ENCODE peak calls at places on chromosomes 13 and 19, in ten cellular contexts. T is PC-9; D is neuronal stem cell; X is body of pancreas; E is HCT116; J is transverse colon; P is testis; N is tibial artery; V is CD8-positive, alpha-beta memory T cell; Y is left ventricle myocardium inferior. A is an unnamed sample.

GRCh38 chr19:13343514-13343913 is 162.8 kb downstream of the CACNA1A start:
- DNase-seq in N (no peak), E (no peak), X (no peak), T (no peak), D (no peak), P (no peak), J (no peak), Y (no peak), V (no peak), A (no peak)

GRCh38 chr13:101231751-101232428 is 184.4 kb downstream of the NALCN start:
- DNase-seq in X (no peak), T (no peak), V (no peak), P (no peak), N (no peak), E (no peak), D (no peak), Y (no peak), J (no peak), A (no peak)

GRCh38 chr19:6278740-6279619 is 795 bp downstream of the MLLT1 start:
- DNase-seq in T (no peak), J (no peak), P (no peak), X (no peak), N (no peak), D (no peak), V (no peak), E (no peak), Y (no peak), A (no peak)

GRCh38 chr19:11203194-11204075 is 6.1 kb upstream of the KANK2 start:
- DNase-seq in N (peak; percentile 87), T (peak; percentile 69), P (peak; percentile 88), D (peak; percentile 53), V (no peak), E (no peak), X (peak; percentile 66), J (peak; percentile 67), Y (peak; percentile 77), A (peak; percentile 79)

GRCh38 chr13:91758724-91759123 is 360.3 kb downstream of the GPC5 start:
- DNase-seq in T (no peak), J (no peak), D (no peak), N (no peak), P (no peak), Y (no peak), E (no peak), V (no peak), X (no peak), A (no peak)

GRCh38 chr19:4911786-4912672 is 2.7 kb downstream of the UHRF1 start:
- DNase-seq in V (peak; percentile 65), T (peak; percentile 97), J (peak; percentile 64), E (peak; percentile 95), D (no peak), N (peak; percentile 69), Y (peak; percentile 32), P (peak; percentile 63), X (peak; percentile 56), A (peak; percentile 45)

GRCh38 chr13:25214371-25215252 is 42.5 kb upstream of the AMER2 start:
- DNase-seq in D (no peak), X (no peak), N (peak; percentile 48), E (no peak), P (peak; percentile 16), V (no peak), J (no peak), Y (no peak), T (no peak), A (peak; percentile 10)

GRCh38 chr19:6402834-6403608 is 10.1 kb upstream of the GTF2F1 start:
- DNase-seq in P (peak; percentile 51), T (no peak), Y (no peak), E (no peak), N (no peak), J (peak; percentile 84), V (no peak), X (peak; percentile 39), D (no peak), A (peak; percentile 26)

GRCh38 chr13:99040536-99041141 is 62.8 kb upstream of the DOCK9 start:
- DNase-seq in Y (no peak), T (peak; percentile 93), D (no peak), N (no peak), P (no peak), E (no peak), X (no peak), J (no peak), V (no peak), A (no peak)

GRCh38 chr19:50508850-50509190 is 2.2 kb downstream of the JOSD2 start:
- DNase-seq in Y (no peak), N (no peak), X (no peak), P (no peak), V (no peak), J (no peak), E (no peak), T (no peak), D (no peak), A (no peak)

GRCh38 chr19:50878851-50879250 is 5.6 kb downstream of the KLK2 start:
- DNase-seq in E (no peak), P (no peak), D (no peak), T (no peak), V (no peak), N (no peak), X (no peak), Y (no peak), J (no peak), A (no peak)

GRCh38 chr13:63435668-63436275 is 2020.1 kb upstream of the PCDH20 start:
- DNase-seq in P (peak; percentile 40), V (no peak), X (no peak), J (no peak), N (no peak), T (peak; percentile 40), E (peak; percentile 3), Y (no peak), D (no peak), A (peak; percentile 27)

GRCh38 chr19:54654447-54655321 is 8.1 kb upstream of the LILRB4 start:
- DNase-seq in J (no peak), E (peak; percentile 16), N (no peak), P (peak; percentile 21), V (no peak), X (no peak), T (no peak), D (no peak), Y (no peak), A (no peak)

GRCh38 chr13:102940143-102940542 is 94.3 kb downstream of the ERCC5 start:
- DNase-seq in E (no peak), N (no peak), T (no peak), P (no peak), D (no peak), J (no peak), V (no peak), X (no peak), Y (no peak), A (peak; percentile 6)

GRCh38 chr13:103515410-103515809 is 449.2 kb upstream of the SLC10A2 start:
- DNase-seq in X (no peak), Y (no peak), T (no peak), E (no peak), N (no peak), V (no peak), J (no peak), P (no peak), D (no peak), A (no peak)

GRCh38 chr19:17220207-17220758 is 5.1 kb downstream of the USE1 start:
- DNase-seq in E (no peak), V (no peak), J (peak; percentile 52), Y (no peak), T (peak; percentile 77), D (no peak), P (no peak), N (no peak), X (no peak), A (no peak)
- H3K27ac ChIP-seq in E (peak overlapping the region; percentile 65), V (peak overlapping the region; percentile 57), J (no peak overlapping the region), Y (no peak overlapping the region), T (peak overlapping the region; percentile 49), D (no peak overlapping the region), P (peak overlapping the region; percentile 1), N (no peak overlapping the region), X (no peak overlapping the region), A (no peak overlapping the region)

GRCh38 chr13:112227031-112227430 is 149.1 kb upstream of the SPACA7 start:
- DNase-seq in P (no peak), N (no peak), D (no peak), Y (no peak), E (no peak), J (no peak), X (no peak), V (no peak), T (no peak), A (no peak)

GRCh38 chr13:112229445-112229844 is 146.7 kb upstream of the SPACA7 start:
- DNase-seq in Y (no peak), X (no peak), D (no peak), V (no peak), T (no peak), E (no peak), J (no peak), N (no peak), P (no peak), A (no peak)

GRCh38 chr13:112226320-112227002 is 149.7 kb upstream of the SPACA7 start:
- DNase-seq in N (no peak), J (no peak), E (no peak), D (no peak), V (no peak), X (no peak), T (no peak), P (no peak), Y (no peak), A (no peak)

GRCh38 chr13:112222971-112223370 is 153.2 kb upstream of the SPACA7 start:
- DNase-seq in J (no peak), P (no peak), N (no peak), T (no peak), X (no peak), D (no peak), V (no peak), E (no peak), Y (no peak), A (no peak)

GRCh38 chr13:112225429-112226090 is 150.6 kb upstream of the SPACA7 start:
- DNase-seq in X (no peak), P (no peak), T (no peak), D (no peak), N (no peak), V (no peak), Y (no peak), J (no peak), E (no peak), A (no peak)
- H3K9me3 ChIP-seq in X (no peaks in the 10 kb centered on the region), P (no peaks in the 10 kb centered on the region), T (no peaks in the 10 kb centered on the region), D (no peaks in the 10 kb centered on the region), N (no peaks in the 10 kb centered on the region), V (no peaks in the 10 kb centered on the region), Y (no peaks in the 10 kb centered on the region), J (no peaks in the 10 kb centered on the region), E (no peaks in the 10 kb centered on the region), A (no peaks in the 10 kb centered on the region)

GRCh38 chr13:93789058-93789457 is 562.5 kb downstream of the GPC6 start:
- DNase-seq in N (no peak), Y (no peak), J (no peak), V (no peak), E (no peak), P (no peak), T (no peak), X (no peak), D (no peak), A (no peak)
- H3K27ac ChIP-seq in N (no peak overlapping the region), Y (no peak overlapping the region), J (no peak overlapping the region), V (no peak overlapping the region), E (no peak overlapping the region), P (no peak overlapping the region), T (no peak overlapping the region), X (no peak overlapping the region), D (no peak overlapping the region), A (no peak overlapping the region)

DNA sequence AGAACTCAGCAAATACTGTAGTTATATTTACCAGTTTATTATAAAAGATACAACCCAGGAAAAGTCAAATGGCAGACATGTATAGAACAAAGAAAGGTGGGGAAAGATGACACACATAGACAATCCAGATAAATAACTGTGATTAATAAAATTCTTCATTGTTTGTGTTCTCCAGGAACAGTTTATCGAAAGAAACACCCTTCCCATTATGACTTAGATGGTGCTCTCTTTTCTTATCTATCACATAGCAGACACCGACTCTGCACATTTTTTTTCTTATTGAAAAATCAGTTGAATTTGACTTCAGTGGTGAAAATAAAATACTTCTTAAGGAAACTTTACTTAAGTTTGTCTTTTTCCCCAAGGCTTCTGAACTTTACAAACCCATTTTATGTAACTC is 6.2 kb downstream of the ZNF708 start:
- DNase-seq in E (no peak), X (no peak), T (no peak), P (no peak), V (no peak), Y (no peak), J (no peak), N (no peak), D (no peak), A (no peak)
- H3K9me3 ChIP-seq in E (no peaks in the 10 kb centered on the region), X (no peaks in the 10 kb centered on the region), T (peaks cover 21% of the 10 kb centered on the region), P (no peaks in the 10 kb centered on the region), V (no peaks in the 10 kb centered on the region), Y (peaks cover 15% of the 10 kb centered on the region), J (peaks cover 27% of the 10 kb centered on the region), N (no peaks in the 10 kb centered on the region), D (peaks cover 2% of the 10 kb centered on the region), A (peaks cover 13% of the 10 kb centered on the region)

A was measured in SJCRH30.